ENCODE peak calls at places on chromosomes 7 and 10, in five cellular contexts. O is A549, C is Peyer's patch, I is stomach, N is IMR-90. E is an unnamed sample.

GRCh38 chr7:66167773-66168367 is 37.3 kb upstream of the TPST1 start:
- DNase-seq in O (no peak), C (no peak), I (no peak), N (peak), E (no peak)

GRCh38 chr7:52794621-52795020 is 240.8 kb upstream of the POM121L12 start:
- DNase-seq in O (no peak), C (no peak), I (no peak), N (no peak), E (no peak)

GRCh38 chr10:113435881-113436280 is 117.0 kb upstream of the HABP2 start:
- DNase-seq in O (no peak), C (no peak), I (no peak), N (no peak), E (no peak)

GRCh38 chr10:121927361-121927840 is 430 bp downstream of the ATE1 start:
- DNase-seq in O (peak), C (peak), I (peak), N (peak), E (peak)

GRCh38 chr10:60526024-60526585 is 136.4 kb upstream of the ANK3 start:
- DNase-seq in O (no peak), C (no peak), I (no peak), N (no peak), E (no peak)

GRCh38 chr10:79995979-79996629 is 47.2 kb upstream of the SFTPD start:
- DNase-seq in O (no peak), C (no peak), I (no peak), N (no peak), E (no peak)

GRCh38 chr10:89352039-89352597 is 24.3 kb downstream of the IFIT3 start:
- DNase-seq in O (peak), C (no peak), I (peak), N (peak), E (no peak)

GRCh38 chr10:108052981-108053380 is 888.5 kb upstream of the SORCS1 start:
- DNase-seq in O (no peak), C (no peak), I (no peak), N (no peak), E (no peak)

GRCh38 chr10:103969436-103969835 is 2.5 kb downstream of the SLK start:
- DNase-seq in O (no peak), C (no peak), I (no peak), N (no peak), E (peak)

GRCh38 chr10:103967433-103968142 is 648 bp downstream of the SLK start:
- DNase-seq in O (peak), C (peak), I (no peak), N (no peak), E (peak)

GRCh38 chr10:103968441-103969391 is 1.8 kb downstream of the SLK start:
- DNase-seq in O (no peak), C (no peak), I (no peak), N (peak), E (peak)

GRCh38 chr10:103969857-103970627 is 3.1 kb downstream of the SLK start:
- DNase-seq in O (no peak), C (no peak), I (no peak), N (no peak), E (peak)

GRCh38 chr10:103966671-103967432 is at the start of gene SLK:
- DNase-seq in O (peak), C (peak), I (peak), N (peak), E (peak)
- TF ChIP-seq POLR2A in O (peak), C (peak), I (peak), N (peak), E (peak)

GRCh38 chr7:47325337-47325736 is 256.6 kb downstream of the TNS3 start:
- DNase-seq in O (no peak), C (no peak), I (no peak), N (no peak), E (no peak)
- TF ChIP-seq POLR2A in O (no peak), C (no peak), I (no peak), N (no peak), E (no peak)

GRCh38 chr10:126233182-126233581 is 155.1 kb downstream of the ADAM12 start:
- DNase-seq in O (no peak), C (no peak), I (no peak), N (no peak), E (no peak)

GRCh38 chr10:126233721-126234120 is 154.6 kb downstream of the ADAM12 start:
- DNase-seq in O (no peak), C (no peak), I (no peak), N (no peak), E (no peak)

GRCh38 chr10:126235979-126236851 is 152.1 kb downstream of the ADAM12 start:
- DNase-seq in O (no peak), C (no peak), I (no peak), N (no peak), E (no peak)

GRCh38 chr10:126234630-126235029 is 153.6 kb downstream of the ADAM12 start:
- DNase-seq in O (no peak), C (no peak), I (no peak), N (no peak), E (no peak)

GRCh38 chr10:126235091-126235978 is 152.9 kb downstream of the ADAM12 start:
- DNase-seq in O (no peak), C (no peak), I (no peak), N (no peak), E (no peak)
- TF ChIP-seq POLR2A in O (no peak), C (no peak), I (no peak), N (no peak), E (no peak)

GRCh38 chr10:95697429-95697828 is 3.7 kb upstream of the TCTN3 start:
- DNase-seq in O (no peak), C (peak), I (no peak), N (no peak), E (no peak)

GRCh38 chr10:95694665-95695064 is 938 bp upstream of the TCTN3 start:
- DNase-seq in O (no peak), C (no peak), I (no peak), N (no peak), E (no peak)

GRCh38 chr10:95693331-95693667 is 428 bp downstream of the TCTN3 start:
- DNase-seq in O (no peak), C (no peak), I (no peak), N (peak), E (peak)

GRCh38 chr10:95698415-95698814 is 4.7 kb upstream of the TCTN3 start:
- DNase-seq in O (no peak), C (no peak), I (no peak), N (no peak), E (no peak)

GRCh38 chr10:95693668-95694534 is at the start of gene TCTN3:
- DNase-seq in O (peak), C (peak), I (peak), N (peak), E (peak)
- TF ChIP-seq POLR2A in O (peak), C (peak), I (peak), N (peak), E (peak)

GRCh38 chr10:73358331-73359279 is at the start of gene CFAP70:
- DNase-seq in O (peak), C (peak), I (peak), N (peak), E (peak)
- TF ChIP-seq POLR2A in O (peak), C (no peak), I (no peak), N (no peak), E (peak)

GRCh38 chr7:148318838-148319237 is 271.7 kb upstream of the C7orf33 start:
- DNase-seq in O (no peak), C (no peak), I (no peak), N (no peak), E (no peak)

GRCh38 chr7:148319316-148319808 is 271.2 kb upstream of the C7orf33 start:
- DNase-seq in O (no peak), C (no peak), I (no peak), N (no peak), E (no peak)

DNA sequence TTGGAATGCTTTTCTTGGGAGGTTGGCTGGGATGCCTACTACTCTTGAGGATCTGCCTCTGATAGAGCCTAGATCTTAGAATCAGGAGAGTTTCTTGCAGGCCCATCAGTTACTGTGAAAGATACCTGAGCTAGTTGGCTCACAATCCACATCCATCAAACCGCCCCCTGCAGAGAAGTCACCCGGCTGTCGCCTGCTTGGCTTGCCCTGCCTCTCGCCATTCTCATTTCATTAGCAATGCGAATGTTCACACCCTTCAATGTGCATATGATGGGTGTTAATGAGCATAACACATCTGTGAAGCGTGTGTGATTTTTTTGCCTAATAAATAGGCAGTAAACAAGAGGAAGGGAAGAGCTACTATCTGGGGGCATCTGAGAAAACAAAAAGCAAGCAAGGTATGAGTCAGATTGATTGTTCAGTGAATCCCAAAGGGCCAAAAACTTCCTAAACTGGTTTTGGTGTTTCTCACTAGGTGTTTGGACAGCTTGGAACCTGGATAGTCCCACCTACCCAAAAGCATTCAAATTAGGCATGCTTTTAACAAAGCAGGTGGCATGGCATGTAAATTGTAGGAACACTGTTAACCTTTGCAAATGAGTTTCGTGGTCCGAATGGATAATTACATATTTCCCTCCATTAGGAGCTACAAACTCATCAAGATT is 272.3 kb upstream of the C7orf33 start:
- DNase-seq in O (no peak), C (no peak), I (no peak), N (no peak), E (no peak)
- TF ChIP-seq POLR2A in O (no peak), C (no peak), I (no peak), N (no peak), E (no peak)

DNA sequence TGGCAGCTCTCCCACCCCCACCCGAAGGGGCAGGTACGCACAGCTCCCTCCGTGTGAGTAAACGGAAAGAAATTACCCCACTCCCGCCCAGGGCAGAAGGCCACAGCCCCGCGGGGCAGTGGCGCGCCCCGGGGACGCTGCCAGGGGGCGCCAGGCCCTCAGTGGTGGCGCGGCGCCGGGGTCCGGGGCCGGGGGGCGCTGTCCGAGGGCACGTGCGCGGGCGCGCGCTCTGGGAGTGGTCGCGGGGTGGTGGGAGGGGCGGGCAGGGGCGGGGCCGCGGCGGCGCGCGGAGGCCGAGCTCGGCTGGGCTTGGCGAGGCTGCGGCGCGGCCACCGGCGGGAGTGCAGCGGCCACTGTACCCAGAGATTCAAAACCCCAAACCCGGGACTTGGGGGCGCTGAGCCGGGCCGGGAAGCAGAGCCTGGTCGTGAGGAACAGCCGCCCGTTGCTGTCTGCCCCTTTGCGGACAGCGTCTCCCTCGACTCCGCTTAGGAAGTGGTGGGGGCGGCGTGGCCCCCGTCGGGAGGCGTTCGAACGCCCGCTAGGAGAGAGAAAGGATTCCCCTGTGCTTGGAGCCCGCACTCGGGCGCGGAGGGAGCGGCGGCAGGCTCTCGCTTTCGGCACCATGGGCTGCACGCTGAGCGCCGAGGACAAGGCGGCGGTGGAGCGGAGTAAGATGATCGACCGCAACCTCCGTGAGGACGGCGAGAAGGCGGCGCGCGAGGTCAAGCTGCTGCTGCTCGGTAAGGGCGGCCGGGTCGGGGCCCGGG is at the start of gene GNAI1:
- DNase-seq in O (peak), C (no peak), I (peak), N (peak), E (peak)
- TF ChIP-seq POLR2A in O (peak), C (no peak), I (no peak), N (peak), E (peak)